ENCODE peak calls at places on chromosomes 6 and 20, in ten cellular contexts. I, R, Z, G, M, K, X, N, U and C are unnamed samples.

GRCh38 chr20:6134592-6134991 is 11.8 kb upstream of the FERMT1 start:
- DNase-seq in M (no peak), K (no peak), I (no peak), Z (no peak), R (no peak), N (no peak), U (peak; percentile 54), G (no peak), X (no peak), C (no peak)

GRCh38 chr6:138104618-138105213 is 2.5 kb downstream of the PERP start:
- DNase-seq in N (no peak), X (no peak), I (no peak), G (no peak), R (no peak), Z (no peak), M (no peak), K (no peak), U (no peak), C (no peak)

GRCh38 chr6:132888701-132889100 is 74.3 kb downstream of the RPS12 start:
- DNase-seq in X (no peak), R (no peak), U (peak; percentile 24), Z (no peak), M (no peak), K (no peak), N (no peak), I (no peak), G (no peak), C (no peak)

GRCh38 chr6:30882764-30883475 is 1.4 kb upstream of the DDR1 start:
- DNase-seq in K (peak; percentile 29), Z (no peak), U (no peak), R (peak; percentile 56), X (no peak), M (no peak), I (no peak), G (peak; percentile 14), N (no peak), C (no peak)

GRCh38 chr20:32453467-32454163 is 95.5 kb downstream of the ASXL1 start:
- DNase-seq in I (no peak), Z (no peak), N (no peak), R (no peak), X (no peak), G (no peak), K (no peak), M (no peak), U (no peak), C (no peak)

GRCh38 chr6:97524846-97525245 is 241.8 kb upstream of the MMS22L start:
- DNase-seq in K (no peak), I (peak; percentile 13), R (no peak), X (no peak), Z (no peak), M (no peak), U (peak; percentile 53), G (no peak), N (no peak), C (no peak)

GRCh38 chr20:32749914-32750637 is 6.8 kb upstream of the COMMD7 start:
- DNase-seq in M (no peak), N (no peak), R (no peak), U (no peak), Z (no peak), G (no peak), X (peak; percentile 9), K (no peak), I (no peak), C (no peak)

GRCh38 chr6:71419217-71419953 is 130.8 kb downstream of the OGFRL1 start:
- DNase-seq in G (no peak), N (peak; percentile 24), R (no peak), Z (no peak), X (no peak), I (no peak), U (peak; percentile 38), K (no peak), M (no peak), C (no peak)

GRCh38 chr20:20446613-20447012 is 78.7 kb downstream of the INSM1 start:
- DNase-seq in U (no peak), X (no peak), M (no peak), N (no peak), I (no peak), R (no peak), G (no peak), K (no peak), Z (no peak), C (no peak)

GRCh38 chr20:17525650-17526049 is 5.5 kb downstream of the BFSP1 start:
- DNase-seq in K (no peak), X (peak; percentile 44), R (no peak), G (no peak), N (peak; percentile 34), Z (no peak), I (peak; percentile 53), U (peak; percentile 69), M (no peak), C (no peak)

GRCh38 chr6:118784641-118785164 is 109.2 kb upstream of the ASF1A start:
- DNase-seq in R (no peak), K (no peak), Z (no peak), N (peak; percentile 23), I (no peak), U (peak; percentile 32), X (no peak), G (no peak), M (no peak), C (no peak)

GRCh38 chr20:1328680-1329330 is at the start of gene SDCBP2:
- DNase-seq in N (no peak), K (no peak), U (no peak), R (no peak), Z (no peak), I (no peak), G (no peak), X (no peak), M (no peak), C (peak; percentile 2)

GRCh38 chr6:68468244-68468884 is 166.7 kb upstream of the ADGRB3 start:
- DNase-seq in G (no peak), I (peak; percentile 11), U (peak; percentile 7), Z (no peak), N (peak; percentile 8), R (no peak), M (no peak), X (no peak), K (no peak), C (no peak)

GRCh38 chr20:40274912-40275654 is 414.0 kb downstream of the MAFB start:
- DNase-seq in K (no peak), R (no peak), I (no peak), Z (no peak), M (no peak), G (no peak), X (no peak), U (no peak), N (no peak), C (no peak)